ENCODE peak calls at places on chromosomes 11 and 22, in four cellular contexts. U is stomach, J is body of pancreas, P is heart left ventricle. Z is an unnamed sample.
A peak's percentile ranks its signal among the peaks of the same experiment; 100 is the strongest.

GRCh38 chr22:25453557-25453956 is 110.9 kb upstream of the GRK3 start:
- DNase-seq in U (no peak), J (no peak), P (no peak), Z (no peak)

GRCh38 chr11:94926698-94927237 is 46.6 kb downstream of the CWC15 start:
- DNase-seq in J (peak; percentile 52), P (peak; percentile 91), U (peak; percentile 33), Z (peak; percentile 84)

GRCh38 chr22:37254867-37255233 is 10.8 kb upstream of the RAC2 start:
- DNase-seq in J (no peak), U (no peak), P (no peak), Z (no peak)

GRCh38 chr11:69205125-69205928 is 49.6 kb downstream of the SMIM38 start:
- DNase-seq in U (no peak), P (no peak), J (no peak), Z (no peak)

GRCh38 chr11:73269353-73270088 is 2.6 kb upstream of the P2RY6 start:
- DNase-seq in U (peak; percentile 24), J (no peak), P (no peak), Z (no peak)

GRCh38 chr11:128867277-128867676 is at the start of gene KCNJ1:
- DNase-seq in U (no peak), P (no peak), J (no peak), Z (no peak)

GRCh38 chr22:24107668-24108067 is 73.6 kb upstream of the SUSD2 start:
- DNase-seq in J (peak; percentile 65), P (peak; percentile 92), U (peak; percentile 61), Z (peak; percentile 83)

GRCh38 chr22:43706558-43707328 is 105.4 kb downstream of the EFCAB6 start:
- DNase-seq in P (no peak), J (no peak), U (no peak), Z (no peak)

GRCh38 chr11:69637601-69637955 is 3.4 kb upstream of the CCND1 start:
- DNase-seq in J (no peak), U (no peak), P (no peak), Z (no peak)

GRCh38 chr22:35436421-35436820 is 36.5 kb downstream of the MCM5 start:
- DNase-seq in P (no peak), J (no peak), U (no peak), Z (no peak)

GRCh38 chr11:118277312-118277711 is 13.2 kb upstream of the MPZL2 start:
- DNase-seq in J (no peak), P (no peak), U (peak; percentile 41), Z (no peak)

GRCh38 chr11:86418929-86419328 is 44.2 kb downstream of the CCDC81 start:
- DNase-seq in P (no peak), U (no peak), J (no peak), Z (no peak)

GRCh38 chr22:38788016-38788415 is 5.9 kb downstream of the DNAL4 start:
- DNase-seq in P (peak; percentile 63), J (peak; percentile 19), U (no peak), Z (no peak)

GRCh38 chr11:18720811-18721575 is 5.0 kb downstream of the IGSF22 start:
- DNase-seq in J (peak; percentile 88), U (peak; percentile 81), P (peak; percentile 86), Z (peak; percentile 85)

GRCh38 chr11:118641463-118642019 is 34.1 kb downstream of the PHLDB1 start:
- DNase-seq in P (no peak), U (peak; percentile 88), J (peak; percentile 91), Z (no peak)

GRCh38 chr11:128694618-128695481 is 978 bp downstream of the FLI1 start:
- DNase-seq in U (no peak), P (peak; percentile 51), J (no peak), Z (no peak)

GRCh38 chr11:95282337-95282751 is 51.3 kb upstream of the SESN3 start:
- DNase-seq in U (no peak), P (no peak), J (no peak), Z (no peak)

GRCh38 chr22:30273196-30273595 is 6.5 kb upstream of the OSM start:
- DNase-seq in J (no peak), P (no peak), U (no peak), Z (no peak)

GRCh38 chr11:129636926-129637325 is 178.7 kb upstream of the TMEM45B start:
- DNase-seq in P (no peak), J (no peak), U (no peak), Z (no peak)

GRCh38 chr22:43983808-43984207 is 28.6 kb downstream of the SAMM50 start:
- DNase-seq in U (no peak), P (no peak), J (no peak), Z (no peak)

GRCh38 chr22:49925525-49926128 is 7.2 kb downstream of the CRELD2 start:
- DNase-seq in P (no peak), J (no peak), U (no peak), Z (no peak)

GRCh38 chr11:134223066-134223465 is 701 bp downstream of the NCAPD3 start:
- DNase-seq in P (no peak), J (no peak), U (no peak), Z (no peak)

GRCh38 chr11:66277475-66278391 is at the start of gene CNIH2:
- DNase-seq in J (peak; percentile 58), U (peak; percentile 39), P (no peak), Z (no peak)

GRCh38 chr11:16925495-16926065 is 88.6 kb downstream of the PLEKHA7 start:
- DNase-seq in J (peak; percentile 64), P (peak; percentile 64), U (no peak), Z (peak; percentile 23)

GRCh38 chr11:12707500-12707880 is 33.3 kb downstream of the TEAD1 start:
- DNase-seq in P (no peak), U (no peak), J (no peak), Z (no peak)
- H3K4me3 ChIP-seq in P (no peak overlapping the region), U (no peak overlapping the region), J (no peak overlapping the region), Z (no peak overlapping the region)

DNA sequence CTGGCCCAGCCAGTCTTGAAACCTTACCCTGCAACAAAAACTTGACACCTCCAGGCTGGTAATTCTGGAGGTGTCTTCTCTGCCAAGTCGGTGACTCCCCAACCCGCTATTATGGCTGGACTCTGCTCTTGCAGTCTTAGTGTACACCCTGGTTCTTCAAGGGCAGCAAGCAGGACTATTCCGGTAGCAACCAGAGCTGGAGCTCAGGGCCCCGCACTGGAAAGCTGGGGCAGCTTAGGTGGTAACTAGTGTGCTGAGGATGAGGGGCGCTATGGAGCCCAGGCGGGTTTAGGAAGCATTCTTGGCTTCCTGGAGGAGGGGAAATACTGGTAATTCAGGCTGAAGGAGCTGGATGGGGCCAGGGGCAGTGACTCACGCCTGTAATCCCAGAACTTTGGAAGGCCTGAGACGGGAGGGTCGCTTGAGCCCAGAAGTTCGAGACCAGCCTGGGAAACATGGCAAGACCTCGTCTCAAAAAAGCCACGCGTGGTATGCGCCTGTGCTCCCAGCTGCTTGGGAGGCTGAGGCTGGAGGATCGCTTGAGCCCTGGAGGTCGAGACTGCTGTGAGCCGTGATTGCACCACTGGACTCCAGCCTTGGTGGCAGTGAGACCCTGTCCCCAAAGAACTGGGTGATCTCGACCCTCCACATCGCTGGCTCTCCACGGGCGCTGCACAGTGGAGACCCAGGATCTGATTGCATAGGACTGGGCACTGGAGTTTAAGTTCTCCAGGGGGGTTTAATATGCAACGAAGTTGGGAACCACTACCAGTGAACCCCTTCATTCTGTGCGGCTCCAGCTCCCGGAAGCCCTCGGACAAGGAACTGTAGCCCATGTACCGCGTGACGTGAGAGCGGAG is 10.6 kb upstream of the AIFM3 start:
- DNase-seq in P (no peak), J (peak; percentile 35), U (no peak), Z (no peak)
- H3K27ac ChIP-seq in P (peak overlapping the region; percentile 75), J (no peak overlapping the region), U (no peak overlapping the region), Z (peak overlapping the region; percentile 31)

GRCh38 chr22:29208502-29208862 is 2.8 kb downstream of the EMID1 start:
- DNase-seq in J (no peak), U (no peak), P (no peak), Z (no peak)
- TF ChIP-seq CTCF in J (no peak), U (no peak), P (no peak), Z (no peak)

DNA sequence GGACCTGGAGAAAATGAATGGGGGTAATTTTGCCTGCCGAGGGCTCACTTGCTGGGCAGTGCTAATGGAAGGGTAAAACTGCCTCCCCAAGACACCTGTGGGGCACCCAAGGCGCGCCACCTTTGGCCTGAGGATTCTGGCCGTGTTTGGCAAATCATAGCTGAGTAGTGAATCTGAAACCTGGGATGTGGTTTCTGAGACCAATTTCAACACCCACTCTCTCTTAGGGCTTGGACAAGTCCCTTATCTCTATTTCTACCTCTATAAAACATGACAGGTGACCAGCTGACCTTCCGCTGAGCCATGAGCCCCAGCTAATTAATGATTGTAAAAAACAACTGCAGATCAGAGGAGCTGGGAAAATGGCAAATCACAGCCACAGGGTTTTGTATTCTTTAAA is 1.5 kb upstream of the PACSIN3 start:
- DNase-seq in P (no peak), U (no peak), J (peak; percentile 23), Z (no peak)
- H3K4me3 ChIP-seq in P (no peak overlapping the region), U (peak overlapping the region; percentile 78), J (no peak overlapping the region), Z (peak overlapping the region; percentile 70)

GRCh38 chr11:75308116-75308515 is 43.3 kb downstream of the ARRB1 start:
- DNase-seq in U (peak; percentile 65), J (peak; percentile 57), P (peak; percentile 35), Z (no peak)
- H3K27ac ChIP-seq in U (peak overlapping the region; percentile 69), J (no peak overlapping the region), P (peak overlapping the region; percentile 73), Z (peak overlapping the region; percentile 81)

GRCh38 chr11:59552844-59553243 is 41.5 kb downstream of the OR4D9 start:
- DNase-seq in P (no peak), U (no peak), J (no peak), Z (no peak)

GRCh38 chr11:59550368-59550841 is 39.1 kb downstream of the OR4D9 start:
- DNase-seq in P (peak; percentile 78), U (peak; percentile 79), J (peak; percentile 91), Z (peak; percentile 67)

GRCh38 chr11:59553323-59553722 is 42.0 kb downstream of the OR4D9 start:
- DNase-seq in U (no peak), P (no peak), J (no peak), Z (no peak)

GRCh38 chr11:59550842-59551650 is 39.7 kb downstream of the OR4D9 start:
- DNase-seq in U (peak; percentile 76), J (peak; percentile 84), P (peak; percentile 82), Z (peak; percentile 55)

DNA sequence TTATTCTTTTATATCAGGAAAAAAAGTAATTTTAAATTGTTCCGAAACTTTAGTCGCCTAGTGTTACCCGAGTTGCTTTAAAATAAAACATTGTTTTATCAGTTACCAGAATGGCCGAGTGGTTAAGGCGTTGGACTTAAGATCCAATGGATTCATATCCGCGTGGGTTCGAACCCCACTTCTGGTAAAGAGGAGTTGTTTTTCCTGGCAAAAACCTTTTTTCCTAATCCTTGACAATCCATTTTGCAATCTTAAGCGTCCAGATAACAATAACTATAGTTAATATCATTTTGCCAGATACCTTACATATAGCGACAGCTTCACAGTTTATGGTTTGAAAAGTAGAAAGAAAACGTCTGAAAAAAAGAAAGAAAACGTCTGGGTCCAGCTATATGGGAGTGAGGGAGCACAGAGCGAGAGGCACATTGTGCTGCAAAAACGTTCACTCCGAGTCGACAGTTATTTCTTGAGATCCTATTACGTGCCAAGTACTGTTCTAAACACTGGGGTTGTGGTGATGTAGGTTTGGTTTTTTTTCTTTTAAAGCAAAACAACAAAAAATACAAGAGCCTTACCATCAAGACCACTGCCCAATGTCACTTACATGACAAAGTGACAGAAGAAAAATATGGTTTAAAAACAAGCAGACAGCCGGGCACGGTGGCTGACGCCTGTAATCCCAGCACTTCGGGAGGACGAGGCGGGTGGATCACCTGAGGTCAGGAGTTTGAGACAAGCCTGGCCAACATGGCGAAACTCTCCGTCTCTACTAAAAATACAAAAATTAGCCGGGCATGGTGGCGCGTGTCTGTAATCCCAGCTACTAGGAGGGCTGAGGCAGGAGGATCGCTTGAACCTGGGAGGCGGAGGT is 40.5 kb downstream of the OR4D9 start:
- DNase-seq in P (no peak), U (no peak), J (peak; percentile 37), Z (peak; percentile 36)
- TF ChIP-seq CTCF in P (no peak), U (no peak), J (no peak), Z (no peak)